ENCODE peak calls at places on chromosomes 16 and 17, in ten cellular contexts. One of them, this sample, is unnamed.

GRCh38 chr16:4218202-4218601 is 23.7 kb downstream of the SRL start:
- DNase-seq in dermis microvascular lymphatic vessel endothelial cell: no peak
- DNase-seq in SW480: no peak
- DNase-seq in activated CD8-positive, alpha-beta memory T cell treated with anti-CD3 and anti-CD28 coated beads for 48 hours: no peak
- DNase-seq in HCEC 1CT: no peak
- DNase-seq in activated CD4-positive, alpha-beta T cell treated with anti-CD3 and anti-CD28 coated beads for 4 hours: no peak
- DNase-seq in psoas muscle: no peak
- DNase-seq in HTR-8/SVneo: no peak
- DNase-seq in uterus: no peak
- DNase-seq in stimulated activated CD4-positive, alpha-beta T cell treated with anti-CD3 and anti-CD28 coated beads, TNF-alpha, amount 100 ng/mL, for 48 hours: no peak
- DNase-seq in this sample: no peak

GRCh38 chr16:86911311-86911999 is 333.1 kb downstream of the FOXL1 start:
- DNase-seq in dermis microvascular lymphatic vessel endothelial cell: no peak
- DNase-seq in SW480: no peak
- DNase-seq in activated CD8-positive, alpha-beta memory T cell treated with anti-CD3 and anti-CD28 coated beads for 48 hours: no peak
- DNase-seq in HCEC 1CT: no peak
- DNase-seq in activated CD4-positive, alpha-beta T cell treated with anti-CD3 and anti-CD28 coated beads for 4 hours: no peak
- DNase-seq in psoas muscle: no peak
- DNase-seq in HTR-8/SVneo: no peak
- DNase-seq in uterus: no peak
- DNase-seq in stimulated activated CD4-positive, alpha-beta T cell treated with anti-CD3 and anti-CD28 coated beads, TNF-alpha, amount 100 ng/mL, for 48 hours: no peak
- DNase-seq in this sample: no peak

GRCh38 chr17:63675231-63675606 is 24.7 kb downstream of the LIMD2 start:
- DNase-seq in dermis microvascular lymphatic vessel endothelial cell: peak
- DNase-seq in SW480: no peak
- DNase-seq in activated CD8-positive, alpha-beta memory T cell treated with anti-CD3 and anti-CD28 coated beads for 48 hours: no peak
- DNase-seq in HCEC 1CT: no peak
- DNase-seq in activated CD4-positive, alpha-beta T cell treated with anti-CD3 and anti-CD28 coated beads for 4 hours: no peak
- DNase-seq in psoas muscle: no peak
- DNase-seq in HTR-8/SVneo: no peak
- DNase-seq in uterus: no peak
- DNase-seq in stimulated activated CD4-positive, alpha-beta T cell treated with anti-CD3 and anti-CD28 coated beads, TNF-alpha, amount 100 ng/mL, for 48 hours: no peak
- DNase-seq in this sample: peak

GRCh38 chr16:24273511-24273910 is 17.4 kb downstream of the CACNG3 start:
- DNase-seq in dermis microvascular lymphatic vessel endothelial cell: no peak
- DNase-seq in SW480: peak
- DNase-seq in activated CD8-positive, alpha-beta memory T cell treated with anti-CD3 and anti-CD28 coated beads for 48 hours: no peak
- DNase-seq in HCEC 1CT: peak
- DNase-seq in activated CD4-positive, alpha-beta T cell treated with anti-CD3 and anti-CD28 coated beads for 4 hours: no peak
- DNase-seq in psoas muscle: no peak
- DNase-seq in HTR-8/SVneo: no peak
- DNase-seq in uterus: no peak
- DNase-seq in stimulated activated CD4-positive, alpha-beta T cell treated with anti-CD3 and anti-CD28 coated beads, TNF-alpha, amount 100 ng/mL, for 48 hours: no peak
- DNase-seq in this sample: no peak

GRCh38 chr16:60166111-60166510 is 1432.0 kb upstream of the GOT2 start:
- DNase-seq in dermis microvascular lymphatic vessel endothelial cell: no peak
- DNase-seq in SW480: no peak
- DNase-seq in activated CD8-positive, alpha-beta memory T cell treated with anti-CD3 and anti-CD28 coated beads for 48 hours: no peak
- DNase-seq in HCEC 1CT: no peak
- DNase-seq in activated CD4-positive, alpha-beta T cell treated with anti-CD3 and anti-CD28 coated beads for 4 hours: no peak
- DNase-seq in psoas muscle: no peak
- DNase-seq in HTR-8/SVneo: no peak
- DNase-seq in uterus: no peak
- DNase-seq in stimulated activated CD4-positive, alpha-beta T cell treated with anti-CD3 and anti-CD28 coated beads, TNF-alpha, amount 100 ng/mL, for 48 hours: no peak
- DNase-seq in this sample: no peak

GRCh38 chr17:82751171-82751570 is 694 bp upstream of the TBCD start:
- DNase-seq in dermis microvascular lymphatic vessel endothelial cell: no peak
- DNase-seq in SW480: no peak
- DNase-seq in activated CD8-positive, alpha-beta memory T cell treated with anti-CD3 and anti-CD28 coated beads for 48 hours: no peak
- DNase-seq in HCEC 1CT: no peak
- DNase-seq in activated CD4-positive, alpha-beta T cell treated with anti-CD3 and anti-CD28 coated beads for 4 hours: no peak
- DNase-seq in psoas muscle: no peak
- DNase-seq in HTR-8/SVneo: no peak
- DNase-seq in uterus: peak
- DNase-seq in stimulated activated CD4-positive, alpha-beta T cell treated with anti-CD3 and anti-CD28 coated beads, TNF-alpha, amount 100 ng/mL, for 48 hours: no peak
- DNase-seq in this sample: peak

GRCh38 chr17:49580055-49580721 is 4.5 kb downstream of the NXPH3 start:
- DNase-seq in dermis microvascular lymphatic vessel endothelial cell: no peak
- DNase-seq in SW480: no peak
- DNase-seq in activated CD8-positive, alpha-beta memory T cell treated with anti-CD3 and anti-CD28 coated beads for 48 hours: no peak
- DNase-seq in HCEC 1CT: no peak
- DNase-seq in activated CD4-positive, alpha-beta T cell treated with anti-CD3 and anti-CD28 coated beads for 4 hours: no peak
- DNase-seq in psoas muscle: no peak
- DNase-seq in HTR-8/SVneo: no peak
- DNase-seq in uterus: no peak
- DNase-seq in stimulated activated CD4-positive, alpha-beta T cell treated with anti-CD3 and anti-CD28 coated beads, TNF-alpha, amount 100 ng/mL, for 48 hours: no peak
- DNase-seq in this sample: no peak

GRCh38 chr17:27569884-27570577 is 61.0 kb upstream of the LGALS9 start:
- DNase-seq in dermis microvascular lymphatic vessel endothelial cell: no peak
- DNase-seq in SW480: no peak
- DNase-seq in activated CD8-positive, alpha-beta memory T cell treated with anti-CD3 and anti-CD28 coated beads for 48 hours: no peak
- DNase-seq in HCEC 1CT: no peak
- DNase-seq in activated CD4-positive, alpha-beta T cell treated with anti-CD3 and anti-CD28 coated beads for 4 hours: no peak
- DNase-seq in psoas muscle: no peak
- DNase-seq in HTR-8/SVneo: no peak
- DNase-seq in uterus: no peak
- DNase-seq in stimulated activated CD4-positive, alpha-beta T cell treated with anti-CD3 and anti-CD28 coated beads, TNF-alpha, amount 100 ng/mL, for 48 hours: no peak
- DNase-seq in this sample: no peak

GRCh38 chr17:79002796-79003593 is 6.6 kb downstream of the CANT1 start:
- DNase-seq in dermis microvascular lymphatic vessel endothelial cell: no peak
- DNase-seq in SW480: no peak
- DNase-seq in activated CD8-positive, alpha-beta memory T cell treated with anti-CD3 and anti-CD28 coated beads for 48 hours: no peak
- DNase-seq in HCEC 1CT: no peak
- DNase-seq in activated CD4-positive, alpha-beta T cell treated with anti-CD3 and anti-CD28 coated beads for 4 hours: no peak
- DNase-seq in psoas muscle: no peak
- DNase-seq in HTR-8/SVneo: no peak
- DNase-seq in uterus: peak
- DNase-seq in stimulated activated CD4-positive, alpha-beta T cell treated with anti-CD3 and anti-CD28 coated beads, TNF-alpha, amount 100 ng/mL, for 48 hours: no peak
- DNase-seq in this sample: no peak

GRCh38 chr16:89801800-89802199 is 14.6 kb downstream of the FANCA start:
- DNase-seq in dermis microvascular lymphatic vessel endothelial cell: peak
- DNase-seq in SW480: no peak
- DNase-seq in activated CD8-positive, alpha-beta memory T cell treated with anti-CD3 and anti-CD28 coated beads for 48 hours: no peak
- DNase-seq in HCEC 1CT: no peak
- DNase-seq in activated CD4-positive, alpha-beta T cell treated with anti-CD3 and anti-CD28 coated beads for 4 hours: no peak
- DNase-seq in psoas muscle: no peak
- DNase-seq in HTR-8/SVneo: no peak
- DNase-seq in uterus: no peak
- DNase-seq in stimulated activated CD4-positive, alpha-beta T cell treated with anti-CD3 and anti-CD28 coated beads, TNF-alpha, amount 100 ng/mL, for 48 hours: no peak
- DNase-seq in this sample: no peak

GRCh38 chr16:69532761-69533459 is 32.9 kb upstream of the NFAT5 start:
- DNase-seq in dermis microvascular lymphatic vessel endothelial cell: no peak
- DNase-seq in SW480: no peak
- DNase-seq in activated CD8-positive, alpha-beta memory T cell treated with anti-CD3 and anti-CD28 coated beads for 48 hours: no peak
- DNase-seq in HCEC 1CT: no peak
- DNase-seq in activated CD4-positive, alpha-beta T cell treated with anti-CD3 and anti-CD28 coated beads for 4 hours: no peak
- DNase-seq in psoas muscle: no peak
- DNase-seq in HTR-8/SVneo: no peak
- DNase-seq in uterus: no peak
- DNase-seq in stimulated activated CD4-positive, alpha-beta T cell treated with anti-CD3 and anti-CD28 coated beads, TNF-alpha, amount 100 ng/mL, for 48 hours: no peak
- DNase-seq in this sample: no peak

This sample was measured in mesendoderm.